ENCODE peak calls at places on chromosomes 1 and 21, in four cellular contexts. One of them, this sample, is unnamed.

GRCh38 chr1:10325521-10325920 is 73.3 kb upstream of the PGD start:
- DNase-seq in CD8-positive, alpha-beta memory T cell: no peak
- DNase-seq in OCI-LY7: no peak
- DNase-seq in NB4: no peak
- DNase-seq in this sample: no peak

GRCh38 chr1:116472431-116472961 is 98.3 kb downstream of the CD58 start:
- DNase-seq in CD8-positive, alpha-beta memory T cell: no peak
- DNase-seq in OCI-LY7: no peak
- DNase-seq in NB4: no peak
- DNase-seq in this sample: no peak

GRCh38 chr1:111656093-111657017 is 36.8 kb downstream of the RAP1A start:
- DNase-seq in CD8-positive, alpha-beta memory T cell: no peak
- DNase-seq in OCI-LY7: peak
- DNase-seq in NB4: peak
- DNase-seq in this sample: no peak

GRCh38 chr1:52632732-52633290 is at the start of gene SHISAL2A:
- DNase-seq in CD8-positive, alpha-beta memory T cell: peak
- DNase-seq in OCI-LY7: no peak
- DNase-seq in NB4: peak
- DNase-seq in this sample: no peak

GRCh38 chr1:27647328-27647727 is 12.3 kb upstream of the FGR start:
- DNase-seq in CD8-positive, alpha-beta memory T cell: no peak
- DNase-seq in OCI-LY7: no peak
- DNase-seq in NB4: no peak
- DNase-seq in this sample: no peak

GRCh38 chr1:159121526-159121925 is 45.0 kb upstream of the AIM2 start:
- DNase-seq in CD8-positive, alpha-beta memory T cell: no peak
- DNase-seq in OCI-LY7: no peak
- DNase-seq in NB4: no peak
- DNase-seq in this sample: no peak

GRCh38 chr1:192943522-192943921 is 115.6 kb downstream of the UCHL5 start:
- DNase-seq in CD8-positive, alpha-beta memory T cell: no peak
- DNase-seq in OCI-LY7: no peak
- DNase-seq in NB4: no peak
- DNase-seq in this sample: no peak

GRCh38 chr1:14494931-14495330 is 103.6 kb upstream of the KAZN start:
- DNase-seq in CD8-positive, alpha-beta memory T cell: no peak
- DNase-seq in OCI-LY7: no peak
- DNase-seq in NB4: no peak
- DNase-seq in this sample: no peak

GRCh38 chr1:234969630-234970370 is 158.8 kb downstream of the TOMM20 start:
- DNase-seq in CD8-positive, alpha-beta memory T cell: no peak
- DNase-seq in OCI-LY7: no peak
- DNase-seq in NB4: no peak
- DNase-seq in this sample: no peak

GRCh38 chr1:23567996-23568607 is 8.8 kb upstream of the ID3 start:
- DNase-seq in CD8-positive, alpha-beta memory T cell: no peak
- DNase-seq in OCI-LY7: no peak
- DNase-seq in NB4: no peak
- DNase-seq in this sample: no peak

GRCh38 chr1:234260578-234260977 is 112.7 kb upstream of the COA6 start:
- DNase-seq in CD8-positive, alpha-beta memory T cell: no peak
- DNase-seq in OCI-LY7: no peak
- DNase-seq in NB4: peak
- DNase-seq in this sample: peak

GRCh38 chr1:170711682-170712081 is 47.8 kb downstream of the PRRX1 start:
- DNase-seq in CD8-positive, alpha-beta memory T cell: no peak
- DNase-seq in OCI-LY7: no peak
- DNase-seq in NB4: no peak
- DNase-seq in this sample: no peak

GRCh38 chr1:97581614-97582051 is 339.2 kb downstream of the DPYD start:
- DNase-seq in CD8-positive, alpha-beta memory T cell: no peak
- DNase-seq in OCI-LY7: no peak
- DNase-seq in NB4: no peak
- DNase-seq in this sample: no peak

GRCh38 chr1:29279896-29280779 is 43.8 kb downstream of the PTPRU start:
- DNase-seq in CD8-positive, alpha-beta memory T cell: no peak
- DNase-seq in OCI-LY7: no peak
- DNase-seq in NB4: no peak
- DNase-seq in this sample: no peak

GRCh38 chr21:34974162-34974981 is 74.7 kb downstream of the RUNX1 start:
- DNase-seq in CD8-positive, alpha-beta memory T cell: peak
- DNase-seq in OCI-LY7: peak
- DNase-seq in NB4: no peak
- DNase-seq in this sample: peak

GRCh38 chr1:209134001-209134400 is 449.5 kb upstream of the CAMK1G start:
- DNase-seq in CD8-positive, alpha-beta memory T cell: no peak
- DNase-seq in OCI-LY7: no peak
- DNase-seq in NB4: no peak
- DNase-seq in this sample: no peak

GRCh38 chr1:108708726-108709660 is 3.7 kb upstream of the FNDC7 start:
- DNase-seq in CD8-positive, alpha-beta memory T cell: peak
- DNase-seq in OCI-LY7: peak
- DNase-seq in NB4: peak
- DNase-seq in this sample: peak

GRCh38 chr1:160777486-160778089 is 18.4 kb upstream of the LY9 start:
- DNase-seq in CD8-positive, alpha-beta memory T cell: peak
- DNase-seq in OCI-LY7: peak
- DNase-seq in NB4: peak
- DNase-seq in this sample: peak

GRCh38 chr1:47709302-47710074 is 271.6 kb downstream of the FOXD2 start:
- DNase-seq in CD8-positive, alpha-beta memory T cell: no peak
- DNase-seq in OCI-LY7: no peak
- DNase-seq in NB4: peak
- DNase-seq in this sample: no peak

GRCh38 chr21:26385721-26386120 is 187.4 kb downstream of the CYYR1 start:
- DNase-seq in CD8-positive, alpha-beta memory T cell: no peak
- DNase-seq in OCI-LY7: no peak
- DNase-seq in NB4: peak
- DNase-seq in this sample: no peak

GRCh38 chr1:2234762-2235113 is 6.6 kb downstream of the SKI start:
- DNase-seq in CD8-positive, alpha-beta memory T cell: peak
- DNase-seq in OCI-LY7: no peak
- DNase-seq in NB4: no peak
- DNase-seq in this sample: no peak

GRCh38 chr1:187070076-187070475 is 241.3 kb downstream of the PLA2G4A start:
- DNase-seq in CD8-positive, alpha-beta memory T cell: no peak
- DNase-seq in OCI-LY7: no peak
- DNase-seq in NB4: no peak
- DNase-seq in this sample: no peak

GRCh38 chr1:161763522-161764098 is 2.5 kb upstream of the ATF6 start:
- DNase-seq in CD8-positive, alpha-beta memory T cell: peak
- DNase-seq in OCI-LY7: peak
- DNase-seq in NB4: peak
- DNase-seq in this sample: peak

GRCh38 chr1:246291141-246291540 is 215.9 kb downstream of the SMYD3 start:
- DNase-seq in CD8-positive, alpha-beta memory T cell: no peak
- DNase-seq in OCI-LY7: no peak
- DNase-seq in NB4: no peak
- DNase-seq in this sample: no peak

GRCh38 chr21:35051287-35051818 is 2.3 kb upstream of the RUNX1 start:
- DNase-seq in CD8-positive, alpha-beta memory T cell: peak
- DNase-seq in OCI-LY7: peak
- DNase-seq in NB4: peak
- DNase-seq in this sample: peak

DNA sequence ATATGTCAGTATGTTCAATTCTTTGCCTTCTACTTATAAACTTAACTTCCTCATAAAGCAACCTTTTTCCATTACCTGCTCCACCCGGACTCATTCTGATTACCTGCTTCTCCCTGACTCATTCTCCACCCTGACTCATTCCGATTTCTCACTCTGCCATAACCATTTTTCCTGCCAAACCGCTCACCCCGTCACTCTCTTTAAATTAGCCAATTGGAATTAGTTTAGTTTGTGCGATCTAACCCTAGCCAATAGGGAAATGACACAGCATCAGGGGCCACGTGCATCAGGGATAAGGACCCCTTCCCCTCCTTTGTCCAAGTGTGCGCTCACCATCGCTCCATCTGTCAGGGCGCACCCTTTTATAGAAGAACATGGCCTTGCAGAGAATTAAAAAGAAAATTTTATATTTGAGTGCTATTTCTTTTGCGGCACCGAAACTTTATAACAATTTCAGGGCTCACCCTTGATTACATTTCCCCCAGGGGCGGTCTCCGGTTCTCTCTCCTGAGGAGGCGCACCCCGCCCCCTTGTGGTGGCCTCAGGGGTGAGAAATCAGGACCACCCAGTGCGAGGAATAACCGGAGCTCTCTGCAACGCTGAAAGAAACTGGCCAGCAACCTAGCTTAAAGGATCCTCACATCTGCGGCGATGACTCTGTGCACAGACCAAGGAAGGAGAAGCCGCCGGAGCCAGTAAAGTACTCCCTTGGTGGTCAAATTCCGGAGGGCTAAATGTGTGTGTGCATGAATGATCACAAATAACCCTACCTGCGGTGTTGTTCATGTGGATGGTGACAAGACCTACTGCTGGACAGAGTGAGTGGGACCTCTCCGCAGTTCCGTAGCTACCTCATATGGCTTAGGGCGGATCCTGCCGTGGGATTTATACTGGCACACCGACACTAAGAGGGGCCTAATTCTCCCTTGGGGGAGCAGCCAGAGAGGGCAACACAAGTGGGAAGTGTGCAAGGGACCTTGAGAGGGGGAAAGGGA is 30.3 kb upstream of the CBR3 start:
- DNase-seq in CD8-positive, alpha-beta memory T cell: peak
- DNase-seq in OCI-LY7: no peak
- DNase-seq in NB4: no peak
- DNase-seq in this sample: no peak
- H3K4me3 ChIP-seq in CD8-positive, alpha-beta memory T cell: no peak
- H3K4me3 ChIP-seq in OCI-LY7: no peak
- H3K4me3 ChIP-seq in NB4: no peak
- H3K4me3 ChIP-seq in this sample: no peak

DNA sequence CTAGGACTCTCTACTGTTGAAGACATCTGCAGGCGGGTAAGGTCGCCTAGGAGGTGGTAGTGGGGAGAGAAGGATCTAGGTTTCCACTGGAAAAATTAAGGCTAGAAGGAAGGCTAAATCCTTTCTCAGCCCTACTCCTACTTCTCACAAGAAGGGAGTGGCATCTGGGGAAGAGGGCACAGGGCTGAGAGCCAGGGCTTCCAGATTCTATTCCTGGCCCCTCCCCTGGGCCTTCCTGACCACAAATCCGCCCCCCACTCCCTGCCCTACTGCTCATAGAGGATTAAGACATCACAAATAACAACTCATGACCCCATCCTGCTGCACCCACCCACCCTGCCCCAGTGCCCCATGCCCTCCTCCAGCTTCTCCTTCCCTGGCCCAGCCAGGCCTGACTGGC is 2.5 kb downstream of the PHLDA3 start:
- DNase-seq in CD8-positive, alpha-beta memory T cell: no peak
- DNase-seq in OCI-LY7: no peak
- DNase-seq in NB4: no peak
- DNase-seq in this sample: no peak
- H3K4me3 ChIP-seq in CD8-positive, alpha-beta memory T cell: no peak
- H3K4me3 ChIP-seq in OCI-LY7: no peak
- H3K4me3 ChIP-seq in NB4: no peak
- H3K4me3 ChIP-seq in this sample: no peak

GRCh38 chr1:197286634-197287033 is 18.6 kb downstream of the CRB1 start:
- DNase-seq in CD8-positive, alpha-beta memory T cell: no peak
- DNase-seq in OCI-LY7: no peak
- DNase-seq in NB4: no peak
- DNase-seq in this sample: no peak

GRCh38 chr1:197285526-197286217 is 17.6 kb downstream of the CRB1 start:
- DNase-seq in CD8-positive, alpha-beta memory T cell: no peak
- DNase-seq in OCI-LY7: no peak
- DNase-seq in NB4: no peak
- DNase-seq in this sample: peak

GRCh38 chr1:197284325-197284724 is 16.3 kb downstream of the CRB1 start:
- DNase-seq in CD8-positive, alpha-beta memory T cell: no peak
- DNase-seq in OCI-LY7: no peak
- DNase-seq in NB4: no peak
- DNase-seq in this sample: no peak

GRCh38 chr1:197284972-197285371 is 16.9 kb downstream of the CRB1 start:
- DNase-seq in CD8-positive, alpha-beta memory T cell: no peak
- DNase-seq in OCI-LY7: no peak
- DNase-seq in NB4: peak
- DNase-seq in this sample: no peak
- H3K4me3 ChIP-seq in CD8-positive, alpha-beta memory T cell: no peak
- H3K4me3 ChIP-seq in OCI-LY7: no peak
- H3K4me3 ChIP-seq in NB4: no peak
- H3K4me3 ChIP-seq in this sample: no peak

DNA sequence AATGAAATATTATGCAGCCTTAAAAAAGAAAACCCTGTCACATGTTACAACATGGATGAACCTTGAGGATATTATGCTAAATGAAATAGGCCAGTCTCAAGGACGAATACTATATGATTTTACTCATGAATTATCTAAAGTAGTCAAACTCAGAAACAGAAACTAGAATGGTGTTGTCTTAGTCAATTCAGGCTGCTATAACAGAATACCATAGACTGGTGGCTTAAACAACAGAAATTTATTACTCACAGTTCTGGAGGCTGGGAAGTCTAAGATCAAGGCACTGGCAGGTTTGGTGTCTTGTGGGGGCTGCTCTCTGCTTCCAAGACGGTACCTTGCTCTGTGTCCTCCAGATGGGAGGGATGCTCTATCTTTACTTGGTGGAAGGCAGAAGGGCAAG is 113.8 kb upstream of the DNAH14 start:
- DNase-seq in CD8-positive, alpha-beta memory T cell: no peak
- DNase-seq in OCI-LY7: no peak
- DNase-seq in NB4: no peak
- DNase-seq in this sample: no peak
- H3K4me3 ChIP-seq in CD8-positive, alpha-beta memory T cell: no peak
- H3K4me3 ChIP-seq in OCI-LY7: no peak
- H3K4me3 ChIP-seq in NB4: no peak
- H3K4me3 ChIP-seq in this sample: no peak

This sample was measured in Jurkat, Clone E6-1.